ENCODE peak calls at places on chromosome 2, in seven cellular contexts. O is activated CD8-positive, alpha-beta memory T cell treated with anti-CD3 and anti-CD28 coated beads for 4 hours; F is HT-29; S is stimulated activated naive B cell treated with anti-CD40 and anti-IgM and Interleukin-4, amounts not matched to agents 10 μg/mL and 1 μg/mL and 100 μg/mL, for 72 hours; P is stimulated activated CD4-positive, alpha-beta T cell treated with anti-CD3 and anti-CD28 coated beads, Interleukin-2, amount 100 ng/mL, for 48 hours; T is MG63; I is effector memory CD4-positive, alpha-beta T cell. W is an unnamed sample.

GRCh38 chr2:1717129-1717528 is 27.2 kb downstream of the PXDN start:
- DNase-seq in O (no peak), F (no peak), S (no peak), P (no peak), T (no peak), I (no peak), W (no peak)

GRCh38 chr2:77629529-77629928 is 107.4 kb upstream of the LRRTM4 start:
- DNase-seq in O (no peak), F (no peak), S (no peak), P (no peak), T (no peak), I (no peak), W (no peak)

GRCh38 chr2:31446848-31447247 is 32.3 kb upstream of the XDH start:
- DNase-seq in O (no peak), F (no peak), S (no peak), P (no peak), T (peak), I (no peak), W (peak)

GRCh38 chr2:121903037-121903689 is 147.7 kb downstream of the TSN start:
- DNase-seq in O (no peak), F (no peak), S (no peak), P (no peak), T (peak), I (no peak), W (peak)

GRCh38 chr2:199955007-199955338 is 318 bp downstream of the TYW5 start:
- DNase-seq in O (no peak), F (no peak), S (no peak), P (no peak), T (no peak), I (no peak), W (peak)

GRCh38 chr2:102736174-102736606 is 25.6 kb upstream of the TMEM182 start:
- DNase-seq in O (peak), F (peak), S (no peak), P (no peak), T (no peak), I (no peak), W (peak)

GRCh38 chr2:148479388-148479787 is 165.2 kb upstream of the EPC2 start:
- DNase-seq in O (no peak), F (no peak), S (no peak), P (no peak), T (no peak), I (no peak), W (no peak)

GRCh38 chr2:102703748-102704147 is 58.1 kb upstream of the TMEM182 start:
- DNase-seq in O (no peak), F (peak), S (no peak), P (no peak), T (no peak), I (no peak), W (peak)